ENCODE peak calls at places on chromosome 13, in six cellular contexts. X, K, L, G, B and D are unnamed samples.

GRCh38 chr13:80244574-80244973 is 96.4 kb downstream of the SPRY2 start:
- DNase-seq in X (no peak), K (no peak), L (no peak), G (no peak), B (no peak), D (no peak)

GRCh38 chr13:29704648-29705047 is 109.2 kb upstream of the SLC7A1 start:
- DNase-seq in X (no peak), K (peak), L (no peak), G (no peak), B (no peak), D (no peak)

GRCh38 chr13:97696921-97697320 is 256.6 kb upstream of the IPO5 start:
- DNase-seq in X (no peak), K (no peak), L (no peak), G (no peak), B (no peak), D (no peak)

GRCh38 chr13:47708386-47708785 is 292.7 kb downstream of the SUCLA2 start:
- DNase-seq in X (no peak), K (peak), L (no peak), G (no peak), B (no peak), D (no peak)

GRCh38 chr13:50714886-50715285 is 128.6 kb downstream of the DLEU7 start:
- DNase-seq in X (no peak), K (no peak), L (no peak), G (peak), B (no peak), D (no peak)

GRCh38 chr13:109698779-109699178 is 87.6 kb downstream of the IRS2 start:
- DNase-seq in X (no peak), K (peak), L (no peak), G (no peak), B (no peak), D (peak)

GRCh38 chr13:28854657-28855056 is 34.5 kb downstream of the MTUS2 start:
- DNase-seq in X (no peak), K (no peak), L (no peak), G (no peak), B (no peak), D (no peak)

GRCh38 chr13:19596960-19597361 is 35.6 kb upstream of the TPTE2 start:
- DNase-seq in X (no peak), K (no peak), L (no peak), G (no peak), B (no peak), D (no peak)

GRCh38 chr13:25501231-25501630 is 129.5 kb downstream of the ATP8A2 start:
- DNase-seq in X (no peak), K (no peak), L (no peak), G (no peak), B (no peak), D (no peak)

GRCh38 chr13:114067381-114067885 is 65.0 kb downstream of the RASA3 start:
- DNase-seq in X (peak), K (peak), L (no peak), G (no peak), B (peak), D (no peak)

GRCh38 chr13:43143591-43143990 is 120.2 kb downstream of the DNAJC15 start:
- DNase-seq in X (no peak), K (no peak), L (no peak), G (no peak), B (no peak), D (no peak)

GRCh38 chr13:28495586-28496564 is 947 bp upstream of the FLT1 start:
- DNase-seq in X (no peak), K (no peak), L (no peak), G (peak), B (no peak), D (no peak)

GRCh38 chr13:83221256-83221655 is 661.0 kb downstream of the SLITRK1 start:
- DNase-seq in X (no peak), K (no peak), L (no peak), G (no peak), B (no peak), D (peak)

GRCh38 chr13:62119739-62120700 is 704.4 kb upstream of the PCDH20 start:
- DNase-seq in X (peak), K (no peak), L (no peak), G (no peak), B (no peak), D (peak)

GRCh38 chr13:46679369-46680180 is 117.4 kb downstream of the ESD start:
- DNase-seq in X (peak), K (peak), L (no peak), G (no peak), B (no peak), D (no peak)

GRCh38 chr13:69948016-69948415 is 159.6 kb upstream of the ATXN8OS start:
- DNase-seq in X (peak), K (no peak), L (no peak), G (no peak), B (no peak), D (no peak)

GRCh38 chr13:90545070-90545840 is 802.2 kb upstream of the MIR17HG start:
- DNase-seq in X (no peak), K (no peak), L (no peak), G (no peak), B (no peak), D (no peak)

GRCh38 chr13:74107598-74107997 is 26.6 kb downstream of the KLF12 start:
- DNase-seq in X (no peak), K (no peak), L (no peak), G (no peak), B (no peak), D (no peak)

GRCh38 chr13:95073826-95074345 is 227.4 kb downstream of the ABCC4 start:
- DNase-seq in X (no peak), K (peak), L (no peak), G (no peak), B (no peak), D (no peak)

GRCh38 chr13:99970761-99971575 is 599 bp downstream of the ZIC5 start:
- DNase-seq in X (no peak), K (no peak), L (no peak), G (peak), B (no peak), D (no peak)

GRCh38 chr13:110426745-110427144 is 119.7 kb downstream of the COL4A2 start:
- DNase-seq in X (no peak), K (no peak), L (no peak), G (no peak), B (no peak), D (no peak)

GRCh38 chr13:81184556-81185265 is 843.8 kb upstream of the SPRY2 start:
- DNase-seq in X (no peak), K (no peak), L (no peak), G (no peak), B (no peak), D (no peak)

GRCh38 chr13:45851171-45851889 is at the start of gene SIAH3:
- DNase-seq in X (no peak), K (no peak), L (no peak), G (peak), B (no peak), D (peak)

GRCh38 chr13:93017493-93018112 is 209.0 kb upstream of the GPC6 start:
- DNase-seq in X (no peak), K (no peak), L (no peak), G (no peak), B (no peak), D (no peak)

GRCh38 chr13:80173224-80173623 is 167.7 kb downstream of the SPRY2 start:
- DNase-seq in X (peak), K (no peak), L (no peak), G (no peak), B (peak), D (no peak)

DNA sequence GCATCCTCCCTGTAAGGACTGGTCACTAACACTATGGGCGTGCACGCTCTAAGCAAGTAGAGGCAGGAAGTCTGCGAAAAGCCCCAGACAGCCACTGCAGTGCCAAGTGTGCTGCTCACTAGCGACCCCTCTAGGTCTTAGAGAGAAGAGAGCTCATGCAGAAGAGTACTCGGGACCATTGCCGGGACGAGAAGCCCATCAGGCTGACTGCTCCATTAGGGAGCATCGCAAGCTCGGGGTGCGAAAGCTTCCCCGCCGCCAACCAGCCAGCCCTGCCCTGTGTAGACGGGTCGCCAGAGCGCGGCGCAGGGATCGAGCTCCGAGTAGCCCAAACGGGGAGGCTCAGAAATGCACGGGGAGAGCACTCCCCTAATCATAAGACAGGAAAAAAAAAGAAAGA is 16.6 kb downstream of the POU4F1 start:
- DNase-seq in X (no peak), K (no peak), L (no peak), G (peak), B (no peak), D (no peak)
- H3K4me3 ChIP-seq in X (no peak), K (no peak), L (no peak), G (no peak), B (no peak), D (no peak)

GRCh38 chr13:23600100-23600499 is 29.9 kb downstream of the TNFRSF19 start:
- DNase-seq in X (no peak), K (no peak), L (no peak), G (no peak), B (no peak), D (no peak)
- H3K4me3 ChIP-seq in X (no peak), K (no peak), L (no peak), G (no peak), B (no peak), D (no peak)

GRCh38 chr13:32837973-32838940 is 178.0 kb upstream of the KL start:
- DNase-seq in X (no peak), K (no peak), L (no peak), G (no peak), B (no peak), D (no peak)
- H3K4me3 ChIP-seq in X (no peak), K (no peak), L (no peak), G (no peak), B (no peak), D (no peak)

GRCh38 chr13:78611040-78611439 is 7.7 kb upstream of the POU4F1 start:
- DNase-seq in X (no peak), K (no peak), L (no peak), G (no peak), B (no peak), D (no peak)

GRCh38 chr13:78608705-78609463 is 5.5 kb upstream of the POU4F1 start:
- DNase-seq in X (no peak), K (no peak), L (no peak), G (peak), B (no peak), D (no peak)

GRCh38 chr13:78608254-78608704 is 4.9 kb upstream of the POU4F1 start:
- DNase-seq in X (no peak), K (no peak), L (no peak), G (no peak), B (no peak), D (no peak)

GRCh38 chr13:78610381-78610883 is 7.1 kb upstream of the POU4F1 start:
- DNase-seq in X (no peak), K (peak), L (no peak), G (no peak), B (no peak), D (no peak)

GRCh38 chr13:78609464-78610205 is 6.3 kb upstream of the POU4F1 start:
- DNase-seq in X (no peak), K (no peak), L (peak), G (peak), B (no peak), D (no peak)
- H3K4me3 ChIP-seq in X (peak), K (peak), L (peak), G (peak), B (peak), D (peak)

DNA sequence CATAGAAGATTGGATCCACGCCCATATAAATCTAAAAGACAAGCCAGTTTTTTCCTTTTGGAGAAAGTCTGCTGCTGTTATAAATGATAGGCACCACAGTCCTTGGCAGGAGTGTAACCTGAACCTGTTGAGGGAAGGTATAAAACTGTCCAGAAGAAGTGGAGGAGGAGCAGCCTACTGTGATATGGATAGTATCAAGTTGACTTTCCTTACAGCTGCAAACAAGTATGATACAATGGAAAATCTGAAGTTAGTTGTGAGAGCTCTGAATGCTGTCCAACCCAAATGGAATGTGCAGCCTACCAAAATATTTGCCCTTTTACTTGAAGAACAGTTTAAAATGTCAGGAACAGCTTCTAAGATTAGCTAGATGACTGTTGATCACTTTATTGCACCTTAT is 399.6 kb downstream of the FGF14 start:
- DNase-seq in X (no peak), K (no peak), L (no peak), G (no peak), B (no peak), D (no peak)
- H3K4me3 ChIP-seq in X (no peak), K (no peak), L (no peak), G (no peak), B (no peak), D (no peak)

GRCh38 chr13:54356849-54357248 is 1328.2 kb downstream of the OLFM4 start:
- DNase-seq in X (no peak), K (no peak), L (no peak), G (no peak), B (no peak), D (no peak)
- H3K4me3 ChIP-seq in X (no peak), K (no peak), L (no peak), G (no peak), B (no peak), D (no peak)

DNA sequence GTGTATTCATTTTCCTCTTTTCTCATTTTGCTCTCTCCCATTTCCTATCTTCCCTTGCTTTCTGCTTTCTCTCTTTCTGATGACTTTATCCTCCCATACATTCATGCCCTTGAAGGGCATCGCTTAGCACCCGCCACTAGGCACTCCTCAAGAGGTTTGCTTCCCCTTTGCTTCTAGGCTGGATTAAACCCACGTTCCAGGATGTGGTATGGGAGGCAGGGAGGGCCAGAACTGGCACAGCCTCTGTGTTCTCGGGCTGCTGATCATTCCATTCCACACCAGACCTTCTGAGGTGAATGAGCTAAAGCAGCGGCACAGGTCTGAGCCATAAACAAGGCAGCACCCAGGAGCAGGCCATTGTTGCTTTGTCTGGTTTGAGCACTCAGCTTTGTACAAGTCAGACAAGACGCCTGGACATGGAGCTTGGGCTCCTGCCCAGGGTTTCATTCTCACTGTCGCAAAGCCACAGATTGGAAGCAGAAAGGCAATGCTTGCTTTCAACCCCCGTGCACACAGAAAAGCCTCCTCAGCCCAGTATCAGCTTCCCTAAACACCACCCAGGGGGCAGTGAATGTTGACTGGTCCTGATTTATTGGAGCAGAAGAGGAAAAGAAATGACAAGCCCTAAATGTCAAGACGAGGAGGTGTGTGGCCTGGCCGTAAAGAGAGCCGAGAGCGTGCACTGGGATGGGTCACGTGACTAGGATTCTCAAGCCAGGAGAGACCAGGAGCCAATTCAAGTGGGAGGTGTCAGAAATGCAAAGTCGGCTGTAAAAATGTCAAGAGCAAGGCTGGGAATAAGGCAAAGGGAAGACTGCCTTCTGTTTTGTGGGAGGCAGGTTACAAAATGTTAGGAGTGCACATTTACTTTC is 218.0 kb upstream of the SERP2 start:
- DNase-seq in X (no peak), K (peak), L (peak), G (no peak), B (peak), D (no peak)
- H3K4me3 ChIP-seq in X (no peak), K (peak), L (peak), G (no peak), B (no peak), D (no peak)

GRCh38 chr13:65460136-65460535 is 1770.0 kb downstream of the PCDH9 start:
- DNase-seq in X (no peak), K (peak), L (no peak), G (no peak), B (no peak), D (no peak)

GRCh38 chr13:65453982-65454381 is 1776.2 kb downstream of the PCDH9 start:
- DNase-seq in X (peak), K (no peak), L (no peak), G (no peak), B (no peak), D (no peak)

GRCh38 chr13:65461590-65461989 is 1768.5 kb downstream of the PCDH9 start:
- DNase-seq in X (peak), K (no peak), L (no peak), G (no peak), B (no peak), D (no peak)

GRCh38 chr13:65454403-65454802 is 1775.7 kb downstream of the PCDH9 start:
- DNase-seq in X (peak), K (no peak), L (no peak), G (no peak), B (no peak), D (no peak)

DNA sequence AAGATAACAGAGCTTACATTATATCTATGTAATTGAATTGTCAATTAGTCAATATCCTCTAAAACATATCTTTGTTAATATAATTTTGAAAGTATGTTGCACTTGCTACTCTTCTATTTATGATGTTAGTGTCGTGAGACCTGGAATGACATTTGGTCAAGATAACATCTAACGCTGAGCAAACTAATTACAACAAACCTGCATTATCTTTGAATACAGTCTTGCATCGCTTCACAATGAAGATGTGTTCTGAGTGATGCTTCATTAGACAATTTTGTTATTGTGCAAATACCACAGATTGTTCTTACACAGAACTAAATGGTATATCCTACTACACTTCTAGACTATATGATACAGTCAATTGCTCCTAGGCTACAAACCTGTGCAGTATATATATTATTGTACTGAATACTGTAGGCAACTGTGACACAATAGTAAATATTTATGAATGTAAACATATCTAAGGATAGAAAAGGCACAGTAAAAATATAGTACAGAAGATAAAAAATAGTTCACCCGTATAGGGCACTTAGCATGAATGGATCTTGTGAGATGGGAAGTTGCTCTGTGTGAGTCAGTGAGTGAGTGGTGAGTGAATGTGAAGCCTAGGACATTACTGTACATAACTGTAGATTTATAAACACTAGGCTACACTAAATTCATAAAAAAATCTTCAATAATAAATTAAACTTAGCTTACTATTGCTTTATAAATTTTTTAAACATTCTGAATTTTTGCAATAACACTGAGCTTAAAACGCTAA is 1773.8 kb downstream of the PCDH9 start:
- DNase-seq in X (no peak), K (no peak), L (no peak), G (no peak), B (no peak), D (no peak)
- H3K4me3 ChIP-seq in X (no peak), K (no peak), L (no peak), G (no peak), B (no peak), D (no peak)